ENCODE peak calls at places on chromosomes 12 and 14, in eight cellular contexts. One of them, this sample, is unnamed.
A peak's percentile ranks its signal among the peaks of the same experiment; 100 is the strongest.

GRCh38 chr12:92059976-92060375 is 85.7 kb downstream of the BTG1 start:
- DNase-seq in IMR-90: peak; percentile 82
- DNase-seq in lower lobe of right lung: no peak
- DNase-seq in psoas muscle: no peak
- DNase-seq in DND-41: no peak
- DNase-seq in heart right ventricle: no peak
- DNase-seq in HepG2: no peak
- DNase-seq in hepatocyte: no peak
- DNase-seq in this sample: peak; percentile 88

GRCh38 chr12:77847665-77848431 is 17.2 kb downstream of the NAV3 start:
- DNase-seq in IMR-90: peak; percentile 82
- DNase-seq in lower lobe of right lung: no peak
- DNase-seq in psoas muscle: no peak
- DNase-seq in DND-41: no peak
- DNase-seq in heart right ventricle: no peak
- DNase-seq in HepG2: no peak
- DNase-seq in hepatocyte: no peak
- DNase-seq in this sample: peak; percentile 86

GRCh38 chr12:25518512-25518911 is 34.6 kb downstream of the LMNTD1 start:
- DNase-seq in IMR-90: peak; percentile 61
- DNase-seq in lower lobe of right lung: no peak
- DNase-seq in psoas muscle: no peak
- DNase-seq in DND-41: no peak
- DNase-seq in heart right ventricle: no peak
- DNase-seq in HepG2: no peak
- DNase-seq in hepatocyte: no peak
- DNase-seq in this sample: peak; percentile 55

GRCh38 chr12:121090576-121091125 is 42.0 kb upstream of the P2RX7 start:
- DNase-seq in IMR-90: no peak
- DNase-seq in lower lobe of right lung: no peak
- DNase-seq in psoas muscle: no peak
- DNase-seq in DND-41: no peak
- DNase-seq in heart right ventricle: no peak
- DNase-seq in HepG2: no peak
- DNase-seq in hepatocyte: no peak
- DNase-seq in this sample: no peak

GRCh38 chr12:27940756-27941402 is 31.7 kb downstream of the PTHLH start:
- DNase-seq in IMR-90: peak; percentile 82
- DNase-seq in lower lobe of right lung: peak; percentile 67
- DNase-seq in psoas muscle: peak; percentile 73
- DNase-seq in DND-41: peak; percentile 78
- DNase-seq in heart right ventricle: peak; percentile 61
- DNase-seq in HepG2: peak; percentile 65
- DNase-seq in hepatocyte: peak; percentile 81
- DNase-seq in this sample: peak; percentile 76

GRCh38 chr14:103522028-103522581 is 525 bp downstream of the CKB start:
- DNase-seq in IMR-90: no peak
- DNase-seq in lower lobe of right lung: peak; percentile 60
- DNase-seq in psoas muscle: peak; percentile 60
- DNase-seq in DND-41: no peak
- DNase-seq in heart right ventricle: no peak
- DNase-seq in HepG2: no peak
- DNase-seq in hepatocyte: no peak
- DNase-seq in this sample: peak; percentile 50

GRCh38 chr14:34302654-34303053 is 159.4 kb downstream of the SPTSSA start:
- DNase-seq in IMR-90: no peak
- DNase-seq in lower lobe of right lung: no peak
- DNase-seq in psoas muscle: no peak
- DNase-seq in DND-41: no peak
- DNase-seq in heart right ventricle: no peak
- DNase-seq in HepG2: no peak
- DNase-seq in hepatocyte: no peak
- DNase-seq in this sample: no peak

GRCh38 chr12:114405449-114406271 is at the start of gene TBX5:
- DNase-seq in IMR-90: peak; percentile 93
- DNase-seq in lower lobe of right lung: no peak
- DNase-seq in psoas muscle: no peak
- DNase-seq in DND-41: no peak
- DNase-seq in heart right ventricle: peak; percentile 18
- DNase-seq in HepG2: no peak
- DNase-seq in hepatocyte: peak; percentile 62
- DNase-seq in this sample: peak; percentile 87

GRCh38 chr14:80638620-80639215 is 302.8 kb downstream of the CEP128 start:
- DNase-seq in IMR-90: peak; percentile 85
- DNase-seq in lower lobe of right lung: no peak
- DNase-seq in psoas muscle: no peak
- DNase-seq in DND-41: no peak
- DNase-seq in heart right ventricle: no peak
- DNase-seq in HepG2: no peak
- DNase-seq in hepatocyte: no peak
- DNase-seq in this sample: peak; percentile 80

GRCh38 chr14:103442288-103442687 is 57.1 kb downstream of the MARK3 start:
- DNase-seq in IMR-90: peak; percentile 78
- DNase-seq in lower lobe of right lung: no peak
- DNase-seq in psoas muscle: no peak
- DNase-seq in DND-41: no peak
- DNase-seq in heart right ventricle: no peak
- DNase-seq in HepG2: no peak
- DNase-seq in hepatocyte: no peak
- DNase-seq in this sample: peak; percentile 52

GRCh38 chr12:103840399-103840880 is 594 bp downstream of the NT5DC3 start:
- DNase-seq in IMR-90: peak; percentile 25
- DNase-seq in lower lobe of right lung: peak; percentile 55
- DNase-seq in psoas muscle: peak; percentile 65
- DNase-seq in DND-41: no peak
- DNase-seq in heart right ventricle: no peak
- DNase-seq in HepG2: no peak
- DNase-seq in hepatocyte: no peak
- DNase-seq in this sample: peak; percentile 82

GRCh38 chr12:94951071-94951639 is 52.3 kb downstream of the NDUFA12 start:
- DNase-seq in IMR-90: no peak
- DNase-seq in lower lobe of right lung: no peak
- DNase-seq in psoas muscle: no peak
- DNase-seq in DND-41: no peak
- DNase-seq in heart right ventricle: no peak
- DNase-seq in HepG2: no peak
- DNase-seq in hepatocyte: no peak
- DNase-seq in this sample: peak; percentile 17

GRCh38 chr12:44019118-44019517 is 183.2 kb downstream of the TMEM117 start:
- DNase-seq in IMR-90: no peak
- DNase-seq in lower lobe of right lung: no peak
- DNase-seq in psoas muscle: no peak
- DNase-seq in DND-41: no peak
- DNase-seq in heart right ventricle: no peak
- DNase-seq in HepG2: no peak
- DNase-seq in hepatocyte: no peak
- DNase-seq in this sample: no peak

GRCh38 chr14:103542545-103543088 is 13.6 kb downstream of the TRMT61A start:
- DNase-seq in IMR-90: no peak
- DNase-seq in lower lobe of right lung: peak; percentile 77
- DNase-seq in psoas muscle: peak; percentile 84
- DNase-seq in DND-41: no peak
- DNase-seq in heart right ventricle: peak; percentile 50
- DNase-seq in HepG2: no peak
- DNase-seq in hepatocyte: peak; percentile 77
- DNase-seq in this sample: peak; percentile 67

GRCh38 chr12:74491374-74491773 is 46.3 kb upstream of the ATXN7L3B start:
- DNase-seq in IMR-90: no peak
- DNase-seq in lower lobe of right lung: no peak
- DNase-seq in psoas muscle: no peak
- DNase-seq in DND-41: no peak
- DNase-seq in heart right ventricle: no peak
- DNase-seq in HepG2: no peak
- DNase-seq in hepatocyte: no peak
- DNase-seq in this sample: no peak

GRCh38 chr14:95470942-95471499 is 45.4 kb downstream of the SYNE3 start:
- DNase-seq in IMR-90: no peak
- DNase-seq in lower lobe of right lung: no peak
- DNase-seq in psoas muscle: peak; percentile 42
- DNase-seq in DND-41: no peak
- DNase-seq in heart right ventricle: no peak
- DNase-seq in HepG2: no peak
- DNase-seq in hepatocyte: no peak
- DNase-seq in this sample: no peak
- H3K36me3 ChIP-seq in IMR-90: peaks cover 11% of the 10 kb centered on the region
- H3K36me3 ChIP-seq in lower lobe of right lung: peaks cover 53% of the 10 kb centered on the region
- H3K36me3 ChIP-seq in psoas muscle: no peaks in the 10 kb centered on the region
- H3K36me3 ChIP-seq in DND-41: no peaks in the 10 kb centered on the region
- H3K36me3 ChIP-seq in heart right ventricle: no peaks in the 10 kb centered on the region
- H3K36me3 ChIP-seq in HepG2: peaks cover 6% of the 10 kb centered on the region
- H3K36me3 ChIP-seq in hepatocyte: no peaks in the 10 kb centered on the region
- H3K36me3 ChIP-seq in this sample: no peaks in the 10 kb centered on the region

DNA sequence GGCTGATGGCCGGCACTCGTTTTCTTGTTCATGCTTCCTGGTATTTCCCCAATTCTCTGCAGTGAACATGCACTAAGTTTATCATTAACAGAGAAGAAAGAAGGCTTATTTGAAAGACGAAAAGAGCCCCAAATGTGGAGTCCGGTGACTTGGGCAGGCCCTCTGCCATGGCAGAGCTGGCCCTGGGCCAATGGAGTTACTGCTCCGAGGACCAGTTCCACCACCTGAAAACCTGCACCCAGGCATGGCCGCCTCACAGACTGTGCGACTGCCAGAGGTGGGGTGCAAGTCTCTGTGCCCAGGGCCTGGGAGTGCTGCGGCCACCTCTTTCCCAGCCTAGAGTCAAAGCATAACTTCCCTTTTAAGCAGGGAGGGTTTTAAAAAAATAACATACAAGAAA is 24.9 kb downstream of the DEGS2 start:
- DNase-seq in IMR-90: no peak
- DNase-seq in lower lobe of right lung: no peak
- DNase-seq in psoas muscle: no peak
- DNase-seq in DND-41: no peak
- DNase-seq in heart right ventricle: no peak
- DNase-seq in HepG2: no peak
- DNase-seq in hepatocyte: no peak
- DNase-seq in this sample: no peak
- H3K36me3 ChIP-seq in IMR-90: peaks cover 32% of the 10 kb centered on the region
- H3K36me3 ChIP-seq in lower lobe of right lung: peaks cover 95% of the 10 kb centered on the region
- H3K36me3 ChIP-seq in psoas muscle: no peaks in the 10 kb centered on the region
- H3K36me3 ChIP-seq in DND-41: peaks cover 100% of the 10 kb centered on the region
- H3K36me3 ChIP-seq in heart right ventricle: no peaks in the 10 kb centered on the region
- H3K36me3 ChIP-seq in HepG2: peaks cover 6% of the 10 kb centered on the region
- H3K36me3 ChIP-seq in hepatocyte: no peaks in the 10 kb centered on the region
- H3K36me3 ChIP-seq in this sample: no peaks in the 10 kb centered on the region

DNA sequence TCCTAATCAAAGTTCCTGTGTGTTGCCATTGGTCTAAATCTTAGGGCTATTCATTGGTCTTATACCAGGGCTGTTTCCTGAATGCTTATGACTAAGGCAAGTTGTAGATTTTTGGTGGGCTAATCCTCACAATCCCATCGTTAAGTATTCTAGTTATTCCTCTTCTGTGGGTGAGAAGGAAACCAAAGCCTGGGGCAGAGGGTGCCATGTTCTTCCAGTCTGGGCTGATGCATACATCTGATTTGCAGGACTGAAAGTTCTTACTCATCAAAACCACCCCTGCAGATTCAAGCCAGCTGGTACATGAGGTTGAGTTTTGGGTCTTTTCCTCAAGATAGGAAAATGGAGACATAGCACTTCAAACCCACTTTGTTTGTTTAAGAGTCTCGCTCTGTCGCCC is 25.7 kb downstream of the PPP1CC start:
- DNase-seq in IMR-90: no peak
- DNase-seq in lower lobe of right lung: no peak
- DNase-seq in psoas muscle: no peak
- DNase-seq in DND-41: no peak
- DNase-seq in heart right ventricle: no peak
- DNase-seq in HepG2: no peak
- DNase-seq in hepatocyte: no peak
- DNase-seq in this sample: no peak
- H3K36me3 ChIP-seq in IMR-90: peaks cover 25% of the 10 kb centered on the region
- H3K36me3 ChIP-seq in lower lobe of right lung: peaks cover 44% of the 10 kb centered on the region
- H3K36me3 ChIP-seq in psoas muscle: peaks cover 3% of the 10 kb centered on the region
- H3K36me3 ChIP-seq in DND-41: peaks cover 52% of the 10 kb centered on the region
- H3K36me3 ChIP-seq in heart right ventricle: no peaks in the 10 kb centered on the region
- H3K36me3 ChIP-seq in HepG2: peaks cover 2% of the 10 kb centered on the region
- H3K36me3 ChIP-seq in hepatocyte: no peaks in the 10 kb centered on the region
- H3K36me3 ChIP-seq in this sample: peaks cover 44% of the 10 kb centered on the region

GRCh38 chr14:24735984-24736630 is 102.1 kb upstream of the GZMB start:
- DNase-seq in IMR-90: no peak
- DNase-seq in lower lobe of right lung: no peak
- DNase-seq in psoas muscle: no peak
- DNase-seq in DND-41: no peak
- DNase-seq in heart right ventricle: no peak
- DNase-seq in HepG2: no peak
- DNase-seq in hepatocyte: no peak
- DNase-seq in this sample: no peak
- H3K36me3 ChIP-seq in IMR-90: no peaks in the 10 kb centered on the region
- H3K36me3 ChIP-seq in lower lobe of right lung: no peaks in the 10 kb centered on the region
- H3K36me3 ChIP-seq in psoas muscle: no peaks in the 10 kb centered on the region
- H3K36me3 ChIP-seq in DND-41: no peaks in the 10 kb centered on the region
- H3K36me3 ChIP-seq in heart right ventricle: no peaks in the 10 kb centered on the region
- H3K36me3 ChIP-seq in HepG2: no peaks in the 10 kb centered on the region
- H3K36me3 ChIP-seq in hepatocyte: no peaks in the 10 kb centered on the region
- H3K36me3 ChIP-seq in this sample: no peaks in the 10 kb centered on the region

GRCh38 chr12:48933664-48934311 is 8.5 kb upstream of the FKBP11 start:
- DNase-seq in IMR-90: no peak
- DNase-seq in lower lobe of right lung: no peak
- DNase-seq in psoas muscle: no peak
- DNase-seq in DND-41: peak; percentile 17
- DNase-seq in heart right ventricle: no peak
- DNase-seq in HepG2: no peak
- DNase-seq in hepatocyte: no peak
- DNase-seq in this sample: no peak
- H3K36me3 ChIP-seq in IMR-90: peaks cover 48% of the 10 kb centered on the region
- H3K36me3 ChIP-seq in lower lobe of right lung: peaks cover 86% of the 10 kb centered on the region
- H3K36me3 ChIP-seq in psoas muscle: no peaks in the 10 kb centered on the region
- H3K36me3 ChIP-seq in DND-41: peaks cover 82% of the 10 kb centered on the region
- H3K36me3 ChIP-seq in heart right ventricle: no peaks in the 10 kb centered on the region
- H3K36me3 ChIP-seq in HepG2: peaks cover 5% of the 10 kb centered on the region
- H3K36me3 ChIP-seq in hepatocyte: no peaks in the 10 kb centered on the region
- H3K36me3 ChIP-seq in this sample: peaks cover 20% of the 10 kb centered on the region

DNA sequence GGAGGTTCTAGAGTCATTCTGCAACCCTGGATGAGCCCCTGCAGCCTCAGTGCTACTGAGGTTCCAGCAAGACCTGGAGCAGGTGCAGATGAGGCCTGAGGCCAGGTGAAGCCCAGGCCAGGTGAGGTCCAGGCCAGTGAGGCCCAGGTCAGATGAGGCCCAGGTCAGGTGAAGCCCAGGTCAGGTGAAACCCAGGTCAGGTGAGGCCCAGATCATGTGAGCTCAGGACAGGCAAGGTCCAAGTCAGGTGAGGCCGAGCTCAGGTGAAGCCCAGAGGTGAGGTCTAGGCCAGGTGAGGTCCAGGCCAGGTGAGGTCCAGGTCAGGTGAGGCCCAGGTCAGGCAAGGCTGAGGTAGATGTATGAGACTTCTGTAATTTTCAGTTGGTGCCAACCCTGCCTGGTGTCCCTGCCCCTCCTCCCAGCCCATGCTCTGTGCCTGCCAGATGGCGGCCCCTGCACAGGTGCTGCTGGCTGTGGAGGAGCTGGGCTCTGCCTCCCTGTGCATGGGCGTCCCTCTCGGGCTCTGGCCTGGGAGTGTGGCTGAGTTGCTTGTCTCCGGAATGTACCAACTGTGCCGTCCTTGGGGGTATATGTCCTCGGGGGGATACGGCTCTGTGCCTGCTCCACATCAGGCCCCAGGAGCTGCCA is 388.5 kb downstream of the TMEM121 start:
- DNase-seq in IMR-90: no peak
- DNase-seq in lower lobe of right lung: peak; percentile 16
- DNase-seq in psoas muscle: peak; percentile 43
- DNase-seq in DND-41: no peak
- DNase-seq in heart right ventricle: no peak
- DNase-seq in HepG2: no peak
- DNase-seq in hepatocyte: no peak
- DNase-seq in this sample: no peak
- H3K36me3 ChIP-seq in IMR-90: no peaks in the 10 kb centered on the region
- H3K36me3 ChIP-seq in lower lobe of right lung: no peaks in the 10 kb centered on the region
- H3K36me3 ChIP-seq in psoas muscle: no peaks in the 10 kb centered on the region
- H3K36me3 ChIP-seq in DND-41: no peaks in the 10 kb centered on the region
- H3K36me3 ChIP-seq in heart right ventricle: no peaks in the 10 kb centered on the region
- H3K36me3 ChIP-seq in HepG2: no peaks in the 10 kb centered on the region
- H3K36me3 ChIP-seq in hepatocyte: no peaks in the 10 kb centered on the region
- H3K36me3 ChIP-seq in this sample: no peaks in the 10 kb centered on the region

This sample was measured in GM23248.